ENCODE peak calls at places on chromosomes 3 and 15, in five cellular contexts. F, O, U, M and N are unnamed samples.
A peak's percentile ranks its signal among the peaks of the same experiment; 100 is the strongest.

GRCh38 chr15:95840004-95840403 is 490.5 kb upstream of the NR2F2 start:
- DNase-seq in F (peak; percentile 74), O (no peak), U (no peak), M (peak; percentile 65), N (no peak)

GRCh38 chr15:75167588-75168076 is 34.0 kb upstream of the C15orf39 start:
- DNase-seq in F (no peak), O (peak; percentile 32), U (no peak), M (no peak), N (no peak)

GRCh38 chr15:79091204-79091867 is 756 bp upstream of the RASGRF1 start:
- DNase-seq in F (no peak), O (no peak), U (no peak), M (no peak), N (no peak)

GRCh38 chr3:2516762-2517441 is 418.2 kb downstream of the CNTN4 start:
- DNase-seq in F (no peak), O (no peak), U (no peak), M (no peak), N (no peak)

GRCh38 chr3:86161493-86161892 is 829.5 kb downstream of the VGLL3 start:
- DNase-seq in F (no peak), O (no peak), U (no peak), M (no peak), N (no peak)

GRCh38 chr15:49152552-49153337 is 2.7 kb downstream of the COPS2 start:
- DNase-seq in F (no peak), O (no peak), U (no peak), M (peak; percentile 47), N (no peak)

GRCh38 chr15:45064386-45064785 is 41.4 kb downstream of the SORD start:
- DNase-seq in F (peak; percentile 6), O (peak; percentile 18), U (no peak), M (peak; percentile 13), N (no peak)

GRCh38 chr15:52559022-52559421 is 9.8 kb downstream of the ARPP19 start:
- DNase-seq in F (no peak), O (no peak), U (no peak), M (no peak), N (no peak)

GRCh38 chr3:94117729-94118128 is 54.9 kb downstream of the NSUN3 start:
- DNase-seq in F (no peak), O (no peak), U (no peak), M (no peak), N (no peak)

GRCh38 chr3:114127517-114127916 is 51.3 kb downstream of the DRD3 start:
- DNase-seq in F (no peak), O (no peak), U (no peak), M (no peak), N (no peak)

GRCh38 chr3:13542142-13542541 is 6.8 kb upstream of the FBLN2 start:
- DNase-seq in F (no peak), O (no peak), U (no peak), M (no peak), N (no peak)

GRCh38 chr3:172903642-172904041 is 153.1 kb downstream of the ECT2 start:
- DNase-seq in F (no peak), O (no peak), U (no peak), M (no peak), N (no peak)

GRCh38 chr3:94887056-94887455 is 824.2 kb downstream of the NSUN3 start:
- DNase-seq in F (no peak), O (no peak), U (no peak), M (no peak), N (no peak)

GRCh38 chr15:70152070-70152480 is 54.4 kb upstream of the TLE3 start:
- DNase-seq in F (no peak), O (no peak), U (no peak), M (no peak), N (no peak)

GRCh38 chr3:4977001-4977888 is 2.0 kb upstream of the BHLHE40 start:
- DNase-seq in F (no peak), O (peak; percentile 63), U (peak; percentile 66), M (peak; percentile 89), N (no peak)

GRCh38 chr3:70138606-70139005 is 139.1 kb downstream of the SAMMSON start:
- DNase-seq in F (no peak), O (peak; percentile 66), U (no peak), M (no peak), N (no peak)

GRCh38 chr3:188434594-188434993 is 280.6 kb downstream of the LPP start:
- DNase-seq in F (no peak), O (no peak), U (no peak), M (peak; percentile 37), N (no peak)

GRCh38 chr3:32285910-32286309 is 47.4 kb downstream of the CMTM8 start:
- DNase-seq in F (no peak), O (no peak), U (no peak), M (no peak), N (no peak)

GRCh38 chr15:65189102-65189740 is 4.1 kb upstream of the CLPX start:
- DNase-seq in F (no peak), O (peak; percentile 54), U (peak; percentile 31), M (peak; percentile 56), N (peak; percentile 37)

GRCh38 chr3:182920515-182921084 is 59.7 kb downstream of the DCUN1D1 start:
- DNase-seq in F (no peak), O (peak; percentile 12), U (no peak), M (no peak), N (no peak)

GRCh38 chr3:57557088-57557537 is 1.0 kb downstream of the PDE12 start:
- DNase-seq in F (no peak), O (peak; percentile 52), U (peak; percentile 48), M (peak; percentile 51), N (no peak)

GRCh38 chr15:65666257-65666656 is 44.5 kb downstream of the SLC24A1 start:
- DNase-seq in F (peak; percentile 33), O (peak; percentile 46), U (no peak), M (peak; percentile 70), N (no peak)

GRCh38 chr15:89196994-89197393 is 24.4 kb downstream of the RLBP1 start:
- DNase-seq in F (no peak), O (peak; percentile 44), U (no peak), M (no peak), N (peak; percentile 44)

GRCh38 chr3:105620236-105620635 is 248.6 kb downstream of the CBLB start:
- DNase-seq in F (no peak), O (no peak), U (no peak), M (no peak), N (no peak)

GRCh38 chr15:70569139-70569717 is 194.1 kb downstream of the UACA start:
- DNase-seq in F (peak; percentile 38), O (peak; percentile 54), U (no peak), M (peak; percentile 79), N (no peak)

GRCh38 chr15:31280037-31280830 is 46.4 kb upstream of the KLF13 start:
- DNase-seq in F (no peak), O (no peak), U (peak; percentile 2), M (no peak), N (no peak)

GRCh38 chr3:16433701-16434151 is 79.8 kb downstream of the RFTN1 start:
- DNase-seq in F (no peak), O (no peak), U (no peak), M (no peak), N (no peak)

GRCh38 chr3:48694610-48695051 is 8.9 kb upstream of the NCKIPSD start:
- DNase-seq in F (peak; percentile 51), O (peak; percentile 51), U (no peak), M (peak; percentile 87), N (no peak)
- H3K4me3 ChIP-seq in F (no peak overlapping the region), O (no peak overlapping the region), U (no peak overlapping the region), M (peak overlapping the region; percentile 50), N (no peak overlapping the region)

DNA sequence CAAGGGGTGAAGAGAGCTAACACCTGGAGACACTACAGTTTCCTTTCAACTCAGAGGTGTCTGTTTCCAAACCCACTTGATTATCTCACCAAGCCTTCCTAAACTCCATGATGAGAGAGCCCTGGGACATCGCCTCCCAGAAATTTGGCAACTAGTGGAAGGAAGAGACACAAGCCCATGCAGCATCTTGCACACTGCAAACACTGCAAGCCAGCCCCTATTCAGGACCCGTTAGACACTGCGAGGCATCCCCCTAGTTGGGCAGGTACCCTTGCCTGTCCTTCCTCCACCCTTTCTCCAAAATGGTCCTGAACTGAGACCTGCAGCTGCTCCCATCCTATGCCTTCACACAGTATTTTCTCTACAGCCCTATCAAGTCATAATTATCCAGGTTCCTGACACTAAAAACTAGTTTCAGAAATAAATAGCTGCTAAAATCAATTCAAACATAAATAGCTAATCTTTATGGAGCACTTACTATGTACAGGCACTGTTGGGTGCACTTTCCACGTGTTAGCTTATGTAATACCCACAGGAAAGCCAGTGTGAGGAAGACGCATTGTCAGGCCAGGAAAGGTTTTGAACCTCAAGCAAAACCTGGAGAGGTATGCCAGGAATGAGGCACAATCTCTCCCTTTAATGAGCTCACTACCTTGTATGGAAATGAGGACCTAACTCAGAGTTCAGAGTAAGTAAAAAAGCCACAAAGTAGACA is 2.8 kb downstream of the MAGI1 start:
- DNase-seq in F (no peak), O (no peak), U (no peak), M (no peak), N (no peak)
- H3K4me3 ChIP-seq in F (peak overlapping the region; percentile 96), O (peak overlapping the region; percentile 84), U (no peak overlapping the region), M (peak overlapping the region; percentile 99), N (no peak overlapping the region)

GRCh38 chr3:192916455-192917257 is 1.0 kb downstream of the MB21D2 start:
- DNase-seq in F (no peak), O (peak; percentile 72), U (no peak), M (peak; percentile 76), N (no peak)

GRCh38 chr3:192914873-192915272 is 2.8 kb downstream of the MB21D2 start:
- DNase-seq in F (no peak), O (no peak), U (no peak), M (no peak), N (no peak)

GRCh38 chr3:192917258-192917507 is 473 bp downstream of the MB21D2 start:
- DNase-seq in F (no peak), O (no peak), U (no peak), M (no peak), N (no peak)

GRCh38 chr3:192915306-192915705 is 2.4 kb downstream of the MB21D2 start:
- DNase-seq in F (no peak), O (peak; percentile 70), U (no peak), M (peak; percentile 68), N (no peak)

GRCh38 chr3:192915724-192916123 is 1.9 kb downstream of the MB21D2 start:
- DNase-seq in F (no peak), O (peak; percentile 55), U (no peak), M (no peak), N (no peak)
- H3K4me3 ChIP-seq in F (peak overlapping the region; percentile 91), O (peak overlapping the region; percentile 99), U (no peak overlapping the region), M (peak overlapping the region; percentile 94), N (no peak overlapping the region)

DNA sequence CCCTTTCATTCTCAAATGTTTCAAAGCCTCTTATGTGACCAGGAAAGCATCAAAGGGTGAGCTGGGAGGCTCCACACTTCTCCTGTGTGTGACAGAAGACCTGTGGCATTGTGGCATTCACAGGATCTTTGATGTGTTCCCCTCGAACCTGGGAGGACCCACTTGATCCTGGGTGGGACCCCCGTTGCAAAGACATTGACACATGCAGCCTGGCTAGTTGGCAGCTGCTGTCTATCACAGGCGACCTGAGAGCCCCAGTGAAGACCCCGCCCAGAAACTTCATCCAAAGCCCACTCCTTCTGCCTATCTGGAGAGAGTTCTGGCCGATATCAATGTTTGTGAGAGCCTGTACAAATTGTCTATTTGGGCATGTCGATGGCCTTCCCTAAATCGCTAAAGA is 140.4 kb upstream of the ATP2B2 start:
- DNase-seq in F (no peak), O (no peak), U (no peak), M (no peak), N (no peak)
- H3K4me3 ChIP-seq in F (no peak overlapping the region), O (no peak overlapping the region), U (no peak overlapping the region), M (no peak overlapping the region), N (no peak overlapping the region)

DNA sequence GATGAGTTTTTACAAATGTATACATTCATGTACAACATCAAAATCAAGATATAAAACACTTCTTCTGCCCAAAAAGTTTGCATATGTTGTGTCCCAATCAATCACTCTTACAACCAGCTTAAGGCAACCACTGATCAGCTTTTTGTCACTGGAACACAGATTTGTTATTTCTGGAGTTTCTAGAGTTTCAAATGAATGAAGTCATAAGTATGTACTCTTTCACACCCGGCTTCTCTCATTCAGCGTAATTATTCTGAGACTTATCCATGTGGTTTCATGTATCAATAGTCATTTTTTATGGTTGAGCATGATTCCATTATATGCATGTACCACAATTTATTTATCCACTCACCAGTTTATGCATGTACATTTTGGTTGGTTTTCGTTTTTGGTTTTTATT is 53.0 kb upstream of the CORO2B start:
- DNase-seq in F (no peak), O (no peak), U (no peak), M (no peak), N (no peak)
- H3K4me3 ChIP-seq in F (no peak overlapping the region), O (no peak overlapping the region), U (no peak overlapping the region), M (no peak overlapping the region), N (no peak overlapping the region)